ENCODE peak calls at places on chromosomes 5 and 9, in eight cellular contexts. O is stomach, U is adrenal gland, Z is transverse colon, X is IMR-90, A is lower leg skin, L is prostate gland, G is right lobe of liver. B is an unnamed sample.

GRCh38 chr5:40570408-40571129 is 109.1 kb upstream of the PTGER4 start:
- DNase-seq in O (no peak), U (no peak), Z (no peak), X (peak; percentile 90), A (no peak), L (no peak), G (no peak), B (no peak)

GRCh38 chr9:95763983-95764382 is 111.5 kb upstream of the ERCC6L2 start:
- DNase-seq in O (no peak), U (no peak), Z (no peak), X (no peak), A (no peak), L (no peak), G (no peak), B (no peak)

GRCh38 chr9:133307271-133307670 is 28.7 kb downstream of the SURF6 start:
- DNase-seq in O (no peak), U (no peak), Z (no peak), X (no peak), A (no peak), L (no peak), G (no peak), B (no peak)

GRCh38 chr9:98709968-98710965 is 1.5 kb upstream of the GABBR2 start:
- DNase-seq in O (no peak), U (peak; percentile 23), Z (no peak), X (peak; percentile 73), A (no peak), L (no peak), G (no peak), B (peak; percentile 16)

GRCh38 chr5:43602456-43602817 is 543 bp upstream of the NNT start:
- DNase-seq in O (peak; percentile 27), U (peak; percentile 26), Z (peak; percentile 34), X (peak; percentile 50), A (no peak), L (peak; percentile 10), G (peak; percentile 21), B (peak; percentile 56)

GRCh38 chr5:40401281-40401680 is 278.4 kb upstream of the PTGER4 start:
- DNase-seq in O (no peak), U (no peak), Z (no peak), X (no peak), A (no peak), L (no peak), G (no peak), B (no peak)

GRCh38 chr9:98897745-98898144 is 46.0 kb upstream of the COL15A1 start:
- DNase-seq in O (no peak), U (no peak), Z (no peak), X (peak; percentile 72), A (no peak), L (no peak), G (no peak), B (no peak)

GRCh38 chr5:129244478-129244877 is 149.9 kb downstream of the ISOC1 start:
- DNase-seq in O (no peak), U (no peak), Z (no peak), X (no peak), A (no peak), L (no peak), G (no peak), B (no peak)

DNA sequence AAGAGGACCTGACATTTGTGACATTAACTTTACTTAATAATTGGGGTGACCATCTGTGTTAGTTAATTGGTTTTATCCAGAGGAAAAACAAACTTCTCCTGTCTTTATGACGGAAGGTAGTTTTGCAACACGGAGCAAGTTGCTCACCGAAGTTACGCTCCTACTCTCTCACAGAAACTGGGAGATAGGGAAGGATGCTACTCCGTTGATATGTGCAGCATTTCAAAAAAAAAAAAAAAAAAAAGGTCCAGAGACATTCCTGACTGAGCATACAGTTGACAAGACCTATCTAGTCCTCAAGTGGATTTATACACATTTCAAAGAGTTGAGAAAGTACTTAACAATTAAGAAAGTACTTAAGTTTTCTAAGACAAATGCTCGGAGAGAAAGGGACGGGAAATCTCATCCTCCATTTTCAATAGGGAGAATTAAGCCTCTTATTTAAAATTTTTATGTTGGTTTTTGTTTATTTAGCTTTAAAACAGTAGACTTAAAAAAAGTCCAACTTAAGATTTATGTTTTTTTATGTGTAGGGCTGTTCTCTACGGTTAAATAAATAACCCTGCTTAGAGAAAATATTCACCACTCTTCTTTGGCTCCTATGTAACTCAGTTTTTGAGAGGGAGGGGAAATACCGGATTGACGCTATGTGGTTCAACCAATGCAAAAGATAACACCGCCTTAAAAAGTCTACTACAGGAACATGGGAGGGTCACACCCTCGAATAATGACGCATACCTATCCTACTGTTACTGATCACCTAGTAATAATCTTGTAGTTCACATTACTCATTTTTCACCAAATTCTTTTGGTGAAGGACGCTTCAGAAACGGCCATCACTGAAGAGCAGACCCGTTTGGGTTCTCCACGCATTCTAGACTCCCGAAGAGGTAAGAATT is at the start of gene FER:
- DNase-seq in O (no peak), U (no peak), Z (no peak), X (peak; percentile 79), A (peak; percentile 43), L (peak; percentile 29), G (no peak), B (peak; percentile 84)
- TF ChIP-seq POLR2A in O (no peak), U (peak; percentile 38), Z (no peak), X (no peak), A (no peak), L (peak; percentile 28), G (peak; percentile 24), B (no peak)

DNA sequence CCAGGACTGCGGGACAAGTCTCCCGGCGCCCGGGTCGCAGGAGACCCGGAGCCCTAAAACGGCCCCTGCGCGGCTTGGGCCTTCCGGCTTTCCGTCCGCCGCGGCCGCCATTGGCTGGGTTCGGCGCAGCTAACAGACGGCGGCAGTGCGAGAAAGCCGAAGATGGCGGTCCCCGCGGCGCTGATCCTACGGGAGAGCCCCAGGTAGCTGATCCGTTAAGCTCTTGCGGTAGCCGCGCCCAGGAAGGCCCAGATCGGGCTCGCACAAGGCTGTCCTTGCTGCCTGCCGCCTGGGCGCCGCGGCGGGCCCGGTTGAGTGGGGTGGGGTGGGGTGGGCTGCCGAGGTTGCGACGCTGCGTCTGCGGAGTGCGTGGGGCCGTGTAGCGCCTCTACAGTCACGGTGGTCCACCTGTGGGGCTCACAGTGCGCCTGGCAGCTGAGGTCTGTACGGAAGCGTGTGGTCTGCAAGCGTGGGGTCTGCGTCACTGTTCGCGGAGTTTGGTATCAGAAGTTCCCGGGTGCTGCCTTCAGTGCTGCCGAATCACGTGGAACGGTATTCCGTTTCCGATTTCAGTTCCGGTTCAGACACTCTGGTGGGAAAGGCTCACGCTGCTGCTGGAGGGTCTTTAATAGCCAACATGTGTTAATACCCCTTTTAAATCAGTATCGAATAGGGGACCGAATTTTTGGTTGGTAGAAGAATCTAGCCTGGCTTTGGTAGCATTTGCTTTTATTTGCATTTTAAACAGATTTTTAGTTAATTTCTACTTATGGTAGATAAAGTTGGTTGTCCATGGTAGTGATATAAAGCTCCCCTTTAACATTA is at the start of gene COMMD10:
- DNase-seq in O (peak; percentile 80), U (peak; percentile 78), Z (peak; percentile 80), X (peak; percentile 89), A (peak; percentile 66), L (peak; percentile 66), G (peak; percentile 81), B (peak; percentile 86)
- TF ChIP-seq POLR2A in O (no peak), U (peak; percentile 80), Z (peak; percentile 73), X (peak; percentile 84), A (no peak), L (peak; percentile 22), G (peak; percentile 69), B (peak; percentile 85)

DNA sequence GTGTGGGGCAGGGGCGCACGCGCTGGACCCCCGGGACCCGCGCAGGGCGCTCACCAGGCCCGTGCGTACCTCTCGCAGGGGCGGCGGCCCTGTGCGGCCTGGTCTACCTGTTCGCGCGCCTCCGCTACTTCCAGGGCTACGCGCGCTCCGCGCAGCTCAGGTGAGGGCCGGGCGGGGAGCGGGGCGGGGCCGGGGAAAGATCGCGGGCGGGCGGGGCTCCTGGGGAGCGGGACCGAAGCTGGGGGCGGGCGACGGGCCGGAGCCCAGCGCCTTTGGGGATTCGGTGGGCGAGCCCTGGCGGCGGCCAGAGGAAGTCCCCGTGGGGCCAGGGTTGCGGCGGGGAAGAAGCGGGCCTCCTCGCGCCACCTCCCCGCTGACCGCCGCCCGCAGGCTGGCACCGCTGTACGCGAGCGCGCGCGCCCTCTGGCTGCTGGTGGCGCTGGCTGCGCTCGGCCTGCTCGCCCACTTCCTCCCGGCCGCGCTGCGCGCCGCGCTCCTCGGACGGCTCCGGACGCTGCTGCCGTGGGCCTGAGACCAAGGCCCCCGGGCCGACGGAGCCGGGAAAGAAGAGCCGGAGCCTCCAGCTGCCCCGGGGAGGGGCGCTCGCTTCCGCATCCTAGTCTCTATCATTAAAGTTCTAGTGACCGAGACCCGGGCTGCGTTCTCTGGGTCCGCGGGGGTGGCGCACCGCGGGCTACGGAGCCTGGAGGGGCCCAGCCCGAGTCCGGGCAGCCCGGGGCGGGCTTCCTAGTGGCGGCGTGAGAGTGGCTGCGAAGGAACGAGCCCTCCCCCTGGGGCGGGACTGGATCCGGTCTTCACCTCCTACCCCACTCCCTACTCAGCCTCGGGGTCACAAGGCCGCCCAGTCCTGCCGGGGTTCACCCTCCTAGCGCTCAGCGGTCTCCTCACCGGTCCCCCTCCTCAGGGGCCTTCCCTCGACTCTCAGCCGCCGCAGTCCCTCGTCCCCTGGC is 2.4 kb downstream of the LTC4S start:
- DNase-seq in O (peak; percentile 87), U (peak; percentile 83), Z (peak; percentile 88), X (peak; percentile 78), A (peak; percentile 70), L (peak; percentile 81), G (peak; percentile 90), B (peak; percentile 89)
- TF ChIP-seq POLR2A in O (no peak), U (peak; percentile 53), Z (peak; percentile 66), X (peak; percentile 27), A (no peak), L (peak; percentile 44), G (peak; percentile 65), B (no peak)

GRCh38 chr9:132082188-132082587 is 2.5 kb upstream of the MED27 start:
- DNase-seq in O (no peak), U (no peak), Z (no peak), X (no peak), A (no peak), L (no peak), G (no peak), B (no peak)

GRCh38 chr9:132078369-132079356 is 1.0 kb downstream of the MED27 start:
- DNase-seq in O (no peak), U (no peak), Z (no peak), X (peak; percentile 47), A (peak; percentile 17), L (peak; percentile 12), G (no peak), B (peak; percentile 60)

GRCh38 chr9:132077881-132078280 is 1.8 kb downstream of the MED27 start:
- DNase-seq in O (no peak), U (no peak), Z (no peak), X (no peak), A (no peak), L (no peak), G (no peak), B (no peak)

GRCh38 chr9:132075853-132076252 is 3.8 kb downstream of the MED27 start:
- DNase-seq in O (no peak), U (no peak), Z (no peak), X (no peak), A (no peak), L (no peak), G (no peak), B (no peak)

DNA sequence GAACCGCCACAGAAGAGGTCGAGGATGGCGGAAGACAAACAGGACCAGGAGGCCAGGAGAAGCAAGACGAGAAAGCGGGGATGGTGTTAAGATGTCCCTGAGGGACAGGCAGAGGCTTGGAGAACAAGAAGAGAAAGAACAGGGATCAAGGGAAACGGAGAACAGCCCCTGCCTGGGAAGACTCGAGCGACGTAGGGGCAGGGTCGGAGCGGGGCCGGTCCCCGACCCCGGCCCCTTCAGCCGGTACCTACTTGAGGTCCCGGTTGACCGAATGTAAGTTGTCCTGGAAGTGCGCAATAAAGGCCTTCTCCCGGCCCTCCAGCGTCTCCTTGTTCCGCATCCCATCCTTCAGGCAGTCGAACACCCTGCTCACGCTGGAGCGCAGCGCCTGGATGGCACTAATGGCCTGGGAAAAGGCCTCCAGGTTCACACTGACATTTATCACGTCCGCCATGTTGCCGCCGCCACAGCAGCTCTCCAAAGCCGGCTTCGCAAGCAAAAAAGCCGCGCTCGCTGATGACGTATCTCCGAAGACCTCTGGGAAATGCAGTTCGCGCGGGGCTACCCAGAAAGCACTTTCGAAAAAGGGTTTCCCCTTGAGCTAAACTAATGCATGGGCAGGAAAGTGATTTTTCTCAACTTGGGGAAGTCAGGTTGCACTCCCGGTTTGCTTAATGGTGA is at the start of gene MED27:
- DNase-seq in O (peak; percentile 96), U (peak; percentile 90), Z (peak; percentile 94), X (peak; percentile 91), A (peak; percentile 91), L (peak; percentile 91), G (peak; percentile 94), B (peak; percentile 95)
- TF ChIP-seq POLR2A in O (no peak), U (peak; percentile 42), Z (peak; percentile 30), X (peak; percentile 70), A (no peak), L (no peak), G (no peak), B (peak; percentile 63)